ENCODE peak calls at places on chromosomes 16 and 17, in nine cellular contexts. W is cardiac muscle cell, D is ovary, F is lung, P is spleen, E is uterus, X is endodermal cell, U is left ventricle myocardium inferior, I is pancreas. L is an unnamed sample. For H3K4me1, the result is how much of the 10 kb centered on the place peaks cover.

GRCh38 chr17:42485680-42486079 is 27.0 kb downstream of the ATP6V0A1 start:
- DNase-seq in I (no peak), D (no peak), P (no peak), W (no peak), E (no peak), U (no peak), F (no peak), X (no peak), L (no peak)

GRCh38 chr17:16962804-16963203 is 9.1 kb downstream of the TNFRSF13B start:
- DNase-seq in E (no peak), D (no peak), W (no peak), F (no peak), I (no peak), X (peak), U (no peak), P (no peak), L (no peak)

GRCh38 chr16:61797296-61797695 is 238.9 kb downstream of the CDH8 start:
- DNase-seq in F (no peak), W (no peak), E (no peak), P (no peak), D (no peak), U (no peak), I (no peak), X (no peak), L (no peak)

GRCh38 chr17:82823004-82823403 is 16.8 kb downstream of the ZNF750 start:
- DNase-seq in F (no peak), E (no peak), D (peak), W (peak), I (no peak), X (peak), U (no peak), P (no peak), L (no peak)

GRCh38 chr16:31427441-31428276 is 501 bp downstream of the COX6A2 start:
- DNase-seq in X (peak), D (peak), F (peak), I (peak), W (no peak), U (peak), E (peak), P (peak), L (peak)

GRCh38 chr17:74519951-74520553 is 11.2 kb downstream of the CD300LB start:
- DNase-seq in I (no peak), X (no peak), W (no peak), D (no peak), U (no peak), F (no peak), E (no peak), P (no peak), L (no peak)

GRCh38 chr17:74391771-74392170 is 24.5 kb downstream of the GPR142 start:
- DNase-seq in D (no peak), X (no peak), U (no peak), I (no peak), P (no peak), E (no peak), W (no peak), F (no peak), L (no peak)

GRCh38 chr16:71461686-71462648 is at the start of gene ZNF23:
- DNase-seq in W (peak), I (peak), P (peak), E (peak), F (peak), U (peak), D (peak), X (peak), L (peak)

GRCh38 chr16:66295761-66296546 is 70.5 kb upstream of the CDH5 start:
- DNase-seq in F (no peak), E (no peak), U (no peak), P (peak), W (no peak), D (no peak), I (no peak), X (peak), L (no peak)

GRCh38 chr17:50425682-50426471 is at the start of gene ACSF2:
- DNase-seq in F (peak), U (peak), D (peak), I (peak), X (peak), P (peak), E (peak), W (peak), L (peak)

GRCh38 chr17:50426472-50426782 is 409 bp downstream of the ACSF2 start:
- DNase-seq in E (no peak), D (no peak), I (no peak), F (no peak), P (no peak), U (no peak), X (no peak), W (no peak), L (no peak)

GRCh38 chr17:50425001-50425681 is 877 bp upstream of the ACSF2 start:
- DNase-seq in W (no peak), E (no peak), P (no peak), D (no peak), F (no peak), I (no peak), U (no peak), X (no peak), L (no peak)

GRCh38 chr17:50428831-50429424 is 2.9 kb downstream of the ACSF2 start:
- DNase-seq in D (no peak), W (no peak), X (no peak), P (no peak), I (no peak), E (no peak), U (no peak), F (no peak), L (no peak)

GRCh38 chr17:50426814-50427787 is 1.1 kb downstream of the ACSF2 start:
- DNase-seq in P (no peak), E (no peak), I (no peak), F (peak), W (peak), X (peak), D (peak), U (peak), L (no peak)
- TF ChIP-seq CTCF in P (no peak), E (no peak), I (no peak), F (no peak), W (peak), X (peak), D (no peak), U (no peak), L (no peak)

GRCh38 chr16:56998352-56998751 is 9.0 kb downstream of the NLRC5 start:
- DNase-seq in U (no peak), E (no peak), D (no peak), P (no peak), F (no peak), I (no peak), X (no peak), W (no peak), L (no peak)
- H3K4me1 ChIP-seq in U (half or more), E (under half), D (under half), P (half or more), F (under half), I (under half), X (under half), W (under half), L (under half)

GRCh38 chr16:64950262-64950661 is 171.6 kb downstream of the CDH11 start:
- DNase-seq in E (no peak), W (no peak), D (no peak), I (no peak), F (no peak), P (no peak), X (peak), U (no peak), L (no peak)
- TF ChIP-seq CTCF in E (no peak), W (peak), D (no peak), I (no peak), F (no peak), P (no peak), X (peak), U (no peak), L (no peak)

DNA sequence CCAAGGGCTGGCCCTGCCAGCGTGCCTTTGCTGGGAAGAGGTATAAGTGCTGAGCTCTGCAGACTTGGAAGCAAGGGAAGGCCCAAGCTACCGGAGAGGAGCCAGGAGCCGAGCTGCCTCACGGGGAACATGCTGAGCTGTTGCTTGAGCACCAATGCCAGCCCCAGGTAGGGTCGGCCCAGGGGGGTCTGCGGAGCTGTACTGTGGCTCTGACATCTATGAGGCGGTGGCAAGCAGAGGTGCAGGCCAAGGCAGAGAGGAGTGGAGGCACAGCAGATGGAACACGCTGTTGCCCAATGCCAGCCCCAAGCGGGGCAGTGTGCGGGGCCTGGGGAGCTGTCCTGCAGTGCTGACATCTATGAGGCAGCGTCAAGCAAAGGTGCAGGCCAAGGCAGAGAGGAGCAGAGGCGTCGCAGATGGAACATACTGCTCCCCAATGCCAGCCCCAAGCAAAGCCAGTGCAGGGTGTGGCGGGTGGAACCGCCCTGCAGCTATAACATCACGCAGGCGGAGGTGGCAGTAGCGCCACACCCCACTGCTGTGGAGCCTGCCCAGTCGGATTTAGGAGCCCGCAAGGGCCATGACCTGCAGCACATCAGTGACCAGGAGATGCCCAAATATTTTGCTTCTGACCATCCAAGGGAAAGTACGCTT is 10.0 kb downstream of the GGA2 start:
- DNase-seq in I (no peak), W (no peak), F (no peak), U (no peak), D (no peak), X (no peak), E (no peak), P (peak), L (peak)
- H3K4me1 ChIP-seq in I (half or more), W (under half), F (under half), U (half or more), D (half or more), X (under half), E (under half), P (half or more), L (under half)

DNA sequence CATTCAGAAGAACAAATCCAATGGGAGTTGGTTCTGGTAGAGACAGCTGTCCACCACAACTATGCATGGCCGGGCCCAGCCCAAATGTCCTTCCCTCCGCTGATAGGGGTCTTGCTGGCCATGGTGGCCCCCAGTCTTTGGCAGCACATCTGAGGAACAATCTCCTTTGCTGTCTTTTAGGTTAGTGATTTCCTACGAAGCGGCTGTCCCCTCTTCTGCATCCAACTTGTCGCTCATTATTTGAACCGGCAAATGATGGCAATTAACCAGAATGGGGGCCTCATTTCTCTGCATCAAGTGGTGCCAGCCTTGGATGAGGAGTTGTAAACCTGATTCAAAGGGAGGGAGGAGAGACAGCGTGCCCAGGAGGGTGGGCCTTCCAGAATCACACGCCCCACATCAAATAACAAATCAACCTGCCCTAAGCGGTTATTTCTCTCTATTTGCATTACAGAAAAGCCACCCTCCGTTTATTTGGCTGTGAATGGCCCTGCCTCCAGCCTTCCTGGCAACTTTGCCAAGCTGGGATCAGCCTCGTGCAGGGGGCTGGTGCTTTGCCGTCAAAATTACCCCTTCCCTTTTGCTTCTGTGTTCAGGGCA is 156.5 kb downstream of the RGS9 start:
- DNase-seq in F (no peak), W (no peak), U (no peak), P (no peak), D (no peak), E (no peak), I (no peak), X (no peak), L (no peak)
- TF ChIP-seq CTCF in F (no peak), W (no peak), U (no peak), P (no peak), D (no peak), E (no peak), I (no peak), X (no peak), L (no peak)

GRCh38 chr17:13939222-13939621 is 130.1 kb upstream of the COX10 start:
- DNase-seq in I (no peak), F (no peak), P (no peak), W (no peak), D (no peak), X (no peak), E (no peak), U (no peak), L (no peak)
- H3K4me1 ChIP-seq in I (under half), F (under half), P (under half), W (under half), D (under half), X (under half), E (under half), U (under half), L (under half)